ENCODE peak calls at places on chromosomes 2 and 18, in four cellular contexts. H is neuronal stem cell, Q is IMR-90, C is trophoblast cell. A is an unnamed sample.

GRCh38 chr2:200300650-200301314 is 5.7 kb upstream of the SPATS2L start:
- DNase-seq in H (no peak), Q (peak), C (no peak), A (no peak)

GRCh38 chr2:9897796-9898195 is 53.7 kb upstream of the GRHL1 start:
- DNase-seq in H (peak), Q (peak), C (no peak), A (no peak)

GRCh38 chr2:118755362-118755761 is 92.1 kb downstream of the EN1 start:
- DNase-seq in H (no peak), Q (no peak), C (no peak), A (no peak)

GRCh38 chr18:55245200-55245599 is 285.9 kb upstream of the CCDC68 start:
- DNase-seq in H (no peak), Q (peak), C (no peak), A (no peak)

GRCh38 chr2:128395640-128396499 is 77.2 kb upstream of the HS6ST1 start:
- DNase-seq in H (no peak), Q (peak), C (peak), A (no peak)

GRCh38 chr2:189574793-189575475 is 5.7 kb downstream of the SLC40A1 start:
- DNase-seq in H (no peak), Q (no peak), C (no peak), A (no peak)

GRCh38 chr18:35489913-35490490 is 7.8 kb downstream of the INO80C start:
- DNase-seq in H (no peak), Q (no peak), C (no peak), A (no peak)

GRCh38 chr18:71831039-71831438 is 713.1 kb downstream of the CBLN2 start:
- DNase-seq in H (no peak), Q (peak), C (no peak), A (no peak)

GRCh38 chr2:27765621-27766286 is 5.8 kb upstream of the MRPL33 start:
- DNase-seq in H (no peak), Q (no peak), C (peak), A (no peak)

GRCh38 chr18:14104906-14105748 is 27.1 kb downstream of the ZNF519 start:
- DNase-seq in H (no peak), Q (no peak), C (peak), A (no peak)

GRCh38 chr2:159042115-159042850 is 73.8 kb downstream of the TANC1 start:
- DNase-seq in H (no peak), Q (no peak), C (no peak), A (no peak)

GRCh38 chr2:108896741-108897140 is 92.3 kb downstream of the EDAR start:
- DNase-seq in H (no peak), Q (no peak), C (no peak), A (no peak)

DNA sequence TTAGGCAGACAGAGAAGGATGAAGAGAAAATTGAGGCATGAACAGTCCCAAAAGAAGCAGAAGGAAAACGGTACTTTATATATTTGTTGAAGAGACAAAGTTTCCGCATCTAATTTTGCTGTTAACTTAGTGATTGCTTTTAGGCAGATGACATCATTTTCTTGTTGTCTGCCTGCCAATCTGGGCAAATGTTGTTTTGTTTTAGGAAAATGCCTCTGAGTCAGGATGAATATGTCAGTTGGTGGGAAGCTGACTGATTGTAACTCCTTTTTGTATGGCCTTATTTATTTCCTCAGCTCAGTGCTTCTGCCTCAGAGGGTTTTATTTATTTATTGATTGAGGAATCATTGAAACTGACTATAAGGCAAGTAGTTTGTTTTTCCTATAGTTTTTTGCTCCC is 52.6 kb upstream of the CAVIN2 start:
- DNase-seq in H (no peak), Q (peak), C (no peak), A (no peak)
- H3K9ac ChIP-seq in H (no peak), Q (no peak), C (no peak), A (no peak)

GRCh38 chr18:75456277-75456676 is 28.8 kb upstream of the SMIM21 start:
- DNase-seq in H (no peak), Q (no peak), C (no peak), A (no peak)

GRCh38 chr18:75454022-75454795 is 26.7 kb upstream of the SMIM21 start:
- DNase-seq in H (no peak), Q (peak), C (no peak), A (no peak)

DNA sequence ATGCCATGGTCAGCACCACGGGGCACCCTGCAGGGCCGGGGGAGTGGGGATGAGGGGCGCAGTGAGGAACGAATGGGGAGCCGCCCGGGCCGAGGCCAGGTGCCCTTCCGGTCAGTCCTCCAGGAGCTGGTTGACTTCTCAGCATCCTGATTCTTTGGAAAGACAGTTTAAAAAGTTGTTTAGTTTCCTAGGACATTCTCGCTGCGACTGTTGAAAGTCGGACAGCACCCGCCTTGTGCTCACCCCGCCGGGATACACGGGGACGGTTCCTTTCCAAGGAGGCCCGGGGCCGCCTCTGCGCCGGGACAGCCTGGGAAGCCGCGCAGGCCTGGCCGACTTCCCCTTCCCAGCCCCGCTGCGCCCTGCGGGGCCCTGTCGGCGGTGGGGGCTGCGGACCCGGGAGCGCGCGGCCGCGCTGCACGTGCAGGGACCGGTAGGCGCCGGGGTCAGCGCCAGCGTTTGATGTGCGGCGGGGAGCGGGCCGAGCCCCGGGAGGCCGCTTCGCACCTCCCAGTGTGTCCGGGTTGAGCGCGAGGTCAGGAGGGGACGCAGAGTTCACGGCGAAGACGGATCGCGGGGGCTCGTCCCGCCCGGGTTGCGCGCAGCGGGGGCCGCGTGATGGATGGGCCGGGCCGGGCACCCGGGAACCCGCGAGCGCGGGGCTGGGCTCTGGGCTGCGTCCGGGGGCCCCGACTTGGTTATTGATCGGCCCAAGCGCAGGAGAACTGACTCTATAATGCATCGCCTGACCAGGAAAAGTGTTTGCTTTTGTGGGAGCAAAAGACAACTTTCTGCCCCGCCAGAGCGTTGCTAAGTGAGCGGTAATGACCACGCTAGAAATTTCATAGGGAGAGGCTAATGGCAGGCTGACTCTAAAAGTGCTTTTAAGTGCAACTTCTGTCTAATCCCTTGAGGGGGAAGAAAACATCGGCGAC is 28.0 kb upstream of the SMIM21 start:
- DNase-seq in H (peak), Q (peak), C (no peak), A (peak)
- H3K18ac ChIP-seq in H (peak), Q (no peak), C (no peak), A (no peak)

GRCh38 chr2:85791704-85792565 is 38.1 kb downstream of the ATOH8 start:
- DNase-seq in H (no peak), Q (no peak), C (no peak), A (no peak)

GRCh38 chr2:85794491-85795121 is 40.8 kb downstream of the ATOH8 start:
- DNase-seq in H (no peak), Q (no peak), C (no peak), A (no peak)

GRCh38 chr2:85794038-85794441 is 40.2 kb downstream of the ATOH8 start:
- DNase-seq in H (no peak), Q (no peak), C (no peak), A (no peak)

GRCh38 chr2:85792783-85793441 is 39.1 kb downstream of the ATOH8 start:
- DNase-seq in H (no peak), Q (peak), C (peak), A (no peak)

DNA sequence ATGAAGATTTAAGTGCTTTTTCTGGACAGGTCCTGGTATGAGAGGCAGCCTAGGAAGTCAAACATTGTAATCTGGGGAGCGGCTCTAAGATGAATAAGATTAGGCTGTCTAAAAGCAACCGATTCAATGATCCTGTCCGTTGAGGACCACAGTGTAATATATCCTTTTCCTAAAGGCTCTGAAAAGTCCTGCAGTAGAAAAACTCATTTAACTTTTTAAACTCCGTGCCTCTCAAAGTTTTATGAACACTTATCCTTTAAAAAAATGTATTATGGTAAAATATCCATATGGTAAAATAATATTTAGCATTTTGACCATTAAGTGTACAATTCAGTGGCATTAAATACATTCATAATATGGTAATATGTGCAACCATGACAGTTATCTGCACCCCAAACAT is 39.8 kb downstream of the ATOH8 start:
- DNase-seq in H (no peak), Q (no peak), C (peak), A (no peak)
- H3K27ac ChIP-seq in H (no peak), Q (no peak), C (no peak), A (no peak)

GRCh38 chr2:65545818-65546217 is 113.4 kb upstream of the SPRED2 start:
- DNase-seq in H (no peak), Q (peak), C (no peak), A (no peak)
- H3K9ac ChIP-seq in H (no peak), Q (no peak), C (no peak), A (no peak)

GRCh38 chr18:49584431-49584830 is 22.6 kb downstream of the LIPG start:
- DNase-seq in H (no peak), Q (no peak), C (no peak), A (no peak)
- H3K18ac ChIP-seq in H (no peak), Q (no peak), C (no peak), A (no peak)

A was measured in H9.